ENCODE peak calls at places on chromosome 3, in eight cellular contexts. U is uterus, P is HCT116, C is heart left ventricle, O is stomach, M is HFFc6, G is PC-3, H is fibroblast of mammary gland. Z is an unnamed sample.

GRCh38 chr3:8627949-8628348 is 16.6 kb downstream of the SSUH2 start:
- DNase-seq in U (no peak), P (no peak), C (no peak), O (no peak), M (no peak), G (no peak), H (no peak), Z (no peak)

GRCh38 chr3:155753038-155753647 is 8.3 kb upstream of the PLCH1 start:
- DNase-seq in U (no peak), P (no peak), C (no peak), O (no peak), M (peak), G (peak), H (peak), Z (peak)

GRCh38 chr3:171088984-171089754 is 62.6 kb upstream of the SLC2A2 start:
- DNase-seq in U (no peak), P (peak), C (no peak), O (no peak), M (peak), G (peak), H (peak), Z (peak)

GRCh38 chr3:47421741-47422649 is 41.2 kb downstream of the PTPN23 start:
- DNase-seq in U (no peak), P (no peak), C (peak), O (peak), M (peak), G (peak), H (peak), Z (peak)

GRCh38 chr3:157172746-157173145 is 12.8 kb upstream of the CCNL1 start:
- DNase-seq in U (no peak), P (no peak), C (no peak), O (no peak), M (no peak), G (no peak), H (no peak), Z (no peak)

GRCh38 chr3:46848271-46849097 is 14.8 kb downstream of the MYL3 start:
- DNase-seq in U (no peak), P (no peak), C (peak), O (peak), M (peak), G (peak), H (peak), Z (peak)

GRCh38 chr3:125602752-125603649 is 7.7 kb upstream of the OSBPL11 start:
- DNase-seq in U (no peak), P (peak), C (no peak), O (no peak), M (no peak), G (peak), H (peak), Z (peak)

GRCh38 chr3:154235330-154235729 is 89.0 kb downstream of the DHX36 start:
- DNase-seq in U (no peak), P (no peak), C (no peak), O (no peak), M (no peak), G (peak), H (peak), Z (peak)

GRCh38 chr3:174125267-174125844 is 727.8 kb downstream of the NLGN1 start:
- DNase-seq in U (no peak), P (peak), C (peak), O (no peak), M (peak), G (peak), H (peak), Z (peak)

GRCh38 chr3:101184111-101184510 is 136.3 kb downstream of the IMPG2 start:
- DNase-seq in U (no peak), P (no peak), C (no peak), O (no peak), M (no peak), G (no peak), H (peak), Z (peak)

GRCh38 chr3:141105828-141106628 is 54.9 kb downstream of the SPSB4 start:
- DNase-seq in U (peak), P (peak), C (peak), O (peak), M (peak), G (peak), H (peak), Z (peak)

GRCh38 chr3:189999718-190000117 is 121.0 kb downstream of the P3H2 start:
- DNase-seq in U (no peak), P (no peak), C (no peak), O (no peak), M (no peak), G (peak), H (no peak), Z (no peak)

GRCh38 chr3:131821376-131821775 is 213.4 kb downstream of the CPNE4 start:
- DNase-seq in U (no peak), P (no peak), C (no peak), O (no peak), M (no peak), G (no peak), H (no peak), Z (no peak)

GRCh38 chr3:131819656-131820055 is 215.2 kb downstream of the CPNE4 start:
- DNase-seq in U (no peak), P (no peak), C (peak), O (no peak), M (no peak), G (no peak), H (no peak), Z (no peak)
- TF ChIP-seq CTCF in U (no peak), P (no peak), C (no peak), O (no peak), M (no peak), G (no peak), H (no peak), Z (no peak)

DNA sequence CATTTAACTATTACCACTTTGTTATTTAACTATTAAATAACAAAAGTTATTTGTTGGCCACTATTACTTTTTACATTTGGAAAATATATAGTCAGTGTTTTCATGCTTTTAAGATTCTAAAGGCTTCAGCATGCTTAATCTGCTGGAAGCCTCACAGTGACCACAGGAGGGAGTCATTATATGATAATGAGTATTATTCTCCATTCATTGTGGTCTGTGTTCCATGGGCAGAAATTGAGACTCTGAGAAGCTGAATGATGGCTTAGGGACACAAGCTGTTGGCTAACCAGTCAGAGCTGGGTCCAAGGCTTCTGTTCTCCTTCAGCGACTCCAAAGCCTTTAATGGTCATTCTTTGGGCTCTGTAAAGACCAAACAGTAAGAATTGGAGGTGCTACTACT is 64.7 kb downstream of the BFSP2 start:
- DNase-seq in U (no peak), P (no peak), C (no peak), O (no peak), M (peak), G (peak), H (peak), Z (peak)
- TF ChIP-seq CTCF in U (no peak), P (peak), C (peak), O (peak), M (peak), G (peak), H (peak), Z (peak)

GRCh38 chr3:11377726-11378125 is 105.5 kb downstream of the ATG7 start:
- DNase-seq in U (no peak), P (no peak), C (no peak), O (no peak), M (no peak), G (no peak), H (no peak), Z (no peak)

GRCh38 chr3:11380314-11380713 is 108.1 kb downstream of the ATG7 start:
- DNase-seq in U (no peak), P (no peak), C (no peak), O (no peak), M (no peak), G (no peak), H (no peak), Z (no peak)

GRCh38 chr3:11381563-11381962 is 109.4 kb downstream of the ATG7 start:
- DNase-seq in U (no peak), P (no peak), C (no peak), O (no peak), M (no peak), G (no peak), H (no peak), Z (no peak)

GRCh38 chr3:11379824-11380281 is 107.7 kb downstream of the ATG7 start:
- DNase-seq in U (no peak), P (no peak), C (no peak), O (no peak), M (no peak), G (no peak), H (no peak), Z (peak)

DNA sequence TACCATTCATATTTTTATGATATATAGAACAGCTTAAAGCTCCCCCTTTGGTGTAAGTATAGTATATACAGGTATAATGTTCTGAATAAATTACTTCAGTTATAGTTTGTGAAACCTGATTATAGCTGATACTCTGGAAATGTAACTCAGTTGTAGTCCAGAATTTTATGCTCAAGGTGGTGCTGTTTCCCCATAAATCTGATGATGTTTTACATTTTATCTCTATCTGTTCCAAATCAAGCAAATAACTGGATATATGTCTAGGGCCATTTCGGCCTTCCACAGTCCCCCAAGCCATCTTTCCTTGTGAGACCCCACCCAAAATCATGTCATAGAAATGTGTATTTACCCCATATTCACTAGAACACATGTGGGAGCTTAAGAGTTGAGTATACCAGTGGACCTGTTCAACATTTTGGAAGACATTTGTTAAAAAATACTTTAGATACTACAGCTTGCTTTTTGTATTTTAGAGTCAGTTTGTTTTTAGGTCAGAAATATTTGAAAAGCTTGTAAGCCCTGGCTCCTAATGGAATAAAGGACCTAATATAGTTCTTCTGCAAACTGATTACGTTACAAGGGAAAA is 107.1 kb downstream of the ATG7 start:
- DNase-seq in U (no peak), P (peak), C (no peak), O (no peak), M (peak), G (peak), H (peak), Z (peak)
- TF ChIP-seq CTCF in U (peak), P (peak), C (peak), O (peak), M (peak), G (peak), H (peak), Z (peak)

DNA sequence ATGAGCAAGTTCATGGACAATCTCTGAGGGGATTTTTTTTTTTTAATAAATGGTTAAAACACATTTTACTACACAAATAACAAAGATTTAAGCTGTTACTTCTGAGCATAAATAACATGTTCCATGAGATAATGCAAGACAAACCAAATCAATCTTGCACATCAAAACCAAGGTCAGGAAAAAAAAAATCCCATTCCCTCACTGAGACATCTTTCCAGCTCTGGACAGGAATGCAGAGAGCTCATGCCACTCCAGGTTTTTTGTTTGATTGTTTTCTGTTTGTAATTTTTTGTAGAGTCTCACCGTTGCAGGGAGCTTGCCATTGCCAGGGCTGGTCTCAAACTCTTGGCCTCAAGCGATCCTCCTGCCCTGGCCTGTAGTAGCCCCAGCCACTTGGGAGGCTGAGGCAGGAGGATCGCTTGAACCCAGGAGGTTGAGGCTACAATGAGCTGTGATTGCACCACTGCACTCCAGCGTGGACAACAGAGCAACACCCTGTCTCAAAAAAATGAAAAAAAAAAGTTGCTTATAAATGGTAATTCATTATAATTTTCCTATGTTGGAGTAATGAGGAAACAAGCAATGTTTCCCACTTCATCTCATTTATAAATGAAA is 14.0 kb downstream of the OSBPL10 start:
- DNase-seq in U (no peak), P (no peak), C (no peak), O (no peak), M (no peak), G (no peak), H (no peak), Z (no peak)
- TF ChIP-seq CTCF in U (no peak), P (no peak), C (no peak), O (no peak), M (no peak), G (no peak), H (no peak), Z (no peak)

DNA sequence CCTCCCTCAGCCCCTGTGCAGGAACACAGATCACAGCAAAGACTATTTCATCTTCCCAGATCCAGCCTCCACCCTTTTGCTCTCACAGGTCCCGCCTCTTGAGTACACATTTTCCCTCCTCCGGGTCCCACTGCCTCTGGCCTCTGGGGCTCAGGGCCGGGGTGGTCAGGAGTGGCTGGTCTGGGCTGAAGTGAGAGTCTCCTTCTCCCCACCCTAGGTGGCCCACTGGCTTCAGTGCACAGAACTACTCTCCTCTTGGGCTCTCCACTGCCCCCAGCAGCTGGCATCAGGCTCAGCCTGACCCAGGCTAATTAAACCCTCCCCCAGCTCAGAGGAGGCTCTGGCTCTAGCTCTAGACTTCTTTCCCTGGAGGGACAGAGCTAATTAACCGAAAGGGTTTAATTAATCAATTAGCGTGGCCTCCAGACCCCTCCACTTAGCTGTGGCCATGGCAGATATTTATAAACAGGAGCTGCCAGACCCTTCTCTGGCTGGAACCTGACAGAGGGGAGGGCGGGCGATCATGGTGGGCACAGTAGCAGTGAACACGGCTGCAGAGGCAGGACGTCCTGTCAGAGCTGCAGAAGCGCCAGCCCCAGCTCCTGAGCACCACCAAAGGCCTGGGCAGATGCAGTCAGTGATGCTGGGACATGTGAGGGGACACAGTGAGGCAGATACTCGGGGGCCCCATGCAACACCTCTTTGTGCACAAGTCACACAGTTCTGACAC is 15.1 kb downstream of the DUSP7 start:
- DNase-seq in U (no peak), P (no peak), C (no peak), O (no peak), M (no peak), G (peak), H (no peak), Z (no peak)
- TF ChIP-seq CTCF in U (no peak), P (peak), C (peak), O (no peak), M (peak), G (peak), H (peak), Z (peak)

GRCh38 chr3:65170357-65171090 is 482.7 kb upstream of the ADAMTS9 start:
- DNase-seq in U (peak), P (no peak), C (peak), O (peak), M (peak), G (no peak), H (peak), Z (peak)
- TF ChIP-seq CTCF in U (peak), P (peak), C (peak), O (peak), M (peak), G (no peak), H (peak), Z (peak)